ENCODE peak calls at places on chromosomes 3 and 15, in seven cellular contexts. R, C, Q, W, D, Y and A are unnamed samples.

GRCh38 chr15:78162038-78162437 is 12.9 kb downstream of the IDH3A start:
- DNase-seq in C (peak), Y (no peak), W (no peak), Q (no peak), R (peak), D (no peak), A (no peak)

GRCh38 chr15:25805006-25805405 is 58.1 kb downstream of the ATP10A start:
- DNase-seq in W (no peak), Q (peak), R (no peak), Y (no peak), D (no peak), C (no peak), A (peak)

GRCh38 chr15:44719293-44719999 is 8.1 kb downstream of the B2M start:
- DNase-seq in D (no peak), C (peak), Q (peak), Y (peak), W (peak), R (peak), A (peak)

GRCh38 chr3:158103131-158103955 is 2.9 kb downstream of the SHOX2 start:
- DNase-seq in D (no peak), Q (no peak), W (no peak), R (no peak), Y (no peak), C (no peak), A (peak)

GRCh38 chr3:111392911-111393351 is 149.1 kb upstream of the CD96 start:
- DNase-seq in D (no peak), R (peak), W (peak), C (peak), Y (peak), Q (peak), A (no peak)

GRCh38 chr3:132726341-132726823 is 4.2 kb upstream of the NPHP3 start:
- DNase-seq in Y (peak), W (no peak), Q (peak), R (peak), C (no peak), D (peak), A (no peak)

GRCh38 chr3:157130138-157130880 is 29.6 kb downstream of the CCNL1 start:
- DNase-seq in Q (peak), C (peak), Y (peak), W (peak), D (no peak), R (peak), A (peak)

GRCh38 chr15:60661075-60661645 is 182.2 kb upstream of the ICE2 start:
- DNase-seq in C (no peak), Y (no peak), W (no peak), D (no peak), R (no peak), Q (no peak), A (no peak)